ENCODE peak calls at places on chromosomes 16 and 17, in five cellular contexts. P is MM.1S, X is Calu3, R is sigmoid colon, F is mesenchymal stem cell. E is an unnamed sample.

GRCh38 chr16:49460786-49461470 is 87.3 kb downstream of the C16orf78 start:
- DNase-seq in R (peak), F (no peak), X (no peak), P (no peak), E (no peak)

GRCh38 chr16:85579199-85579598 is 33.9 kb upstream of the GSE1 start:
- DNase-seq in R (no peak), P (no peak), F (no peak), X (no peak), E (no peak)

GRCh38 chr17:66964930-66965800 is 658 bp downstream of the CACNG4 start:
- DNase-seq in F (no peak), X (peak), P (no peak), R (no peak), E (no peak)

GRCh38 chr17:34306466-34306865 is 12.8 kb upstream of the CCL8 start:
- DNase-seq in X (peak), P (no peak), R (no peak), F (peak), E (peak)

GRCh38 chr17:8294814-8295316 is 335 bp downstream of the SLC25A35 start:
- DNase-seq in P (no peak), F (no peak), X (no peak), R (no peak), E (no peak)

GRCh38 chr17:28509784-28510183 is 3.6 kb downstream of the FOXN1 start:
- DNase-seq in F (no peak), R (no peak), X (no peak), P (no peak), E (no peak)

GRCh38 chr16:4081577-4082021 is 34.6 kb downstream of the ADCY9 start:
- DNase-seq in F (no peak), R (no peak), P (no peak), X (no peak), E (no peak)

GRCh38 chr17:72952220-72952619 is 140.3 kb downstream of the SLC39A11 start:
- DNase-seq in R (no peak), X (no peak), F (no peak), P (no peak), E (no peak)

GRCh38 chr16:81940781-81941560 is 70.3 kb downstream of the SDR42E1 start:
- DNase-seq in R (no peak), X (peak), F (peak), P (no peak), E (peak)

GRCh38 chr16:66606000-66606751 is 1.7 kb downstream of the CMTM3 start:
- DNase-seq in X (no peak), F (peak), P (no peak), R (no peak), E (no peak)